ENCODE peak calls at places on chromosome 17, in nine cellular contexts. One of them, this sample, is unnamed.
A peak's percentile ranks its signal among the peaks of the same experiment; 100 is the strongest.

GRCh38 chr17:58219789-58220183 is 731 bp upstream of the MKS1 start:
- DNase-seq in choroid plexus epithelial cell: no peak
- DNase-seq in IMR-90: no peak
- DNase-seq in colonic mucosa: no peak
- DNase-seq in epithelial cell of proximal tubule: no peak
- DNase-seq in fibroblast of lung: no peak
- DNase-seq in mammary epithelial cell: peak; percentile 25
- DNase-seq in neural progenitor cell: no peak
- DNase-seq in A549: no peak
- DNase-seq in this sample: no peak

GRCh38 chr17:36459601-36460000 is 26.9 kb upstream of the ZNHIT3 start:
- DNase-seq in choroid plexus epithelial cell: no peak
- DNase-seq in IMR-90: no peak
- DNase-seq in colonic mucosa: no peak
- DNase-seq in epithelial cell of proximal tubule: no peak
- DNase-seq in fibroblast of lung: no peak
- DNase-seq in mammary epithelial cell: no peak
- DNase-seq in neural progenitor cell: no peak
- DNase-seq in A549: no peak
- DNase-seq in this sample: no peak

GRCh38 chr17:60315650-60316049 is 76.3 kb downstream of the USP32 start:
- DNase-seq in choroid plexus epithelial cell: peak; percentile 25
- DNase-seq in IMR-90: no peak
- DNase-seq in colonic mucosa: no peak
- DNase-seq in epithelial cell of proximal tubule: no peak
- DNase-seq in fibroblast of lung: no peak
- DNase-seq in mammary epithelial cell: no peak
- DNase-seq in neural progenitor cell: no peak
- DNase-seq in A549: peak; percentile 35
- DNase-seq in this sample: no peak

GRCh38 chr17:72884066-72884465 is 208.4 kb downstream of the SLC39A11 start:
- DNase-seq in choroid plexus epithelial cell: no peak
- DNase-seq in IMR-90: no peak
- DNase-seq in colonic mucosa: no peak
- DNase-seq in epithelial cell of proximal tubule: no peak
- DNase-seq in fibroblast of lung: no peak
- DNase-seq in mammary epithelial cell: no peak
- DNase-seq in neural progenitor cell: no peak
- DNase-seq in A549: no peak
- DNase-seq in this sample: no peak

GRCh38 chr17:45973943-45974859 is 24.8 kb upstream of the STH start:
- DNase-seq in choroid plexus epithelial cell: no peak
- DNase-seq in IMR-90: no peak
- DNase-seq in colonic mucosa: no peak
- DNase-seq in epithelial cell of proximal tubule: no peak
- DNase-seq in fibroblast of lung: no peak
- DNase-seq in mammary epithelial cell: no peak
- DNase-seq in neural progenitor cell: no peak
- DNase-seq in A549: no peak
- DNase-seq in this sample: no peak

GRCh38 chr17:17077101-17077500 is 34.8 kb downstream of the MPRIP start:
- DNase-seq in choroid plexus epithelial cell: no peak
- DNase-seq in IMR-90: no peak
- DNase-seq in colonic mucosa: no peak
- DNase-seq in epithelial cell of proximal tubule: no peak
- DNase-seq in fibroblast of lung: no peak
- DNase-seq in mammary epithelial cell: no peak
- DNase-seq in neural progenitor cell: no peak
- DNase-seq in A549: no peak
- DNase-seq in this sample: no peak

GRCh38 chr17:79905832-79906231 is 66.6 kb upstream of the CBX4 start:
- DNase-seq in choroid plexus epithelial cell: peak; percentile 21
- DNase-seq in IMR-90: no peak
- DNase-seq in colonic mucosa: no peak
- DNase-seq in epithelial cell of proximal tubule: no peak
- DNase-seq in fibroblast of lung: no peak
- DNase-seq in mammary epithelial cell: no peak
- DNase-seq in neural progenitor cell: no peak
- DNase-seq in A549: peak; percentile 75
- DNase-seq in this sample: no peak

GRCh38 chr17:8122923-8123694 is 797 bp downstream of the HES7 start:
- DNase-seq in choroid plexus epithelial cell: no peak
- DNase-seq in IMR-90: peak; percentile 27
- DNase-seq in colonic mucosa: peak; percentile 53
- DNase-seq in epithelial cell of proximal tubule: no peak
- DNase-seq in fibroblast of lung: peak; percentile 47
- DNase-seq in mammary epithelial cell: peak; percentile 42
- DNase-seq in neural progenitor cell: peak; percentile 59
- DNase-seq in A549: peak; percentile 52
- DNase-seq in this sample: no peak

GRCh38 chr17:521168-521525 is 168.5 kb upstream of the RPH3AL start:
- DNase-seq in choroid plexus epithelial cell: peak; percentile 47
- DNase-seq in IMR-90: peak; percentile 18
- DNase-seq in colonic mucosa: no peak
- DNase-seq in epithelial cell of proximal tubule: no peak
- DNase-seq in fibroblast of lung: peak; percentile 83
- DNase-seq in mammary epithelial cell: no peak
- DNase-seq in neural progenitor cell: no peak
- DNase-seq in A549: no peak
- DNase-seq in this sample: no peak

GRCh38 chr17:40323731-40324650 is 15.0 kb downstream of the RARA start:
- DNase-seq in choroid plexus epithelial cell: no peak
- DNase-seq in IMR-90: peak; percentile 44
- DNase-seq in colonic mucosa: peak; percentile 47
- DNase-seq in epithelial cell of proximal tubule: no peak
- DNase-seq in fibroblast of lung: peak; percentile 53
- DNase-seq in mammary epithelial cell: no peak
- DNase-seq in neural progenitor cell: no peak
- DNase-seq in A549: no peak
- DNase-seq in this sample: no peak

GRCh38 chr17:39402890-39403605 is 1.6 kb upstream of the FBXL20 start:
- DNase-seq in choroid plexus epithelial cell: no peak
- DNase-seq in IMR-90: no peak
- DNase-seq in colonic mucosa: no peak
- DNase-seq in epithelial cell of proximal tubule: no peak
- DNase-seq in fibroblast of lung: no peak
- DNase-seq in mammary epithelial cell: no peak
- DNase-seq in neural progenitor cell: no peak
- DNase-seq in A549: no peak
- DNase-seq in this sample: no peak

GRCh38 chr17:13429201-13429600 is 172.5 kb downstream of the HS3ST3A1 start:
- DNase-seq in choroid plexus epithelial cell: peak; percentile 73
- DNase-seq in IMR-90: peak; percentile 92
- DNase-seq in colonic mucosa: no peak
- DNase-seq in epithelial cell of proximal tubule: no peak
- DNase-seq in fibroblast of lung: peak; percentile 92
- DNase-seq in mammary epithelial cell: peak; percentile 14
- DNase-seq in neural progenitor cell: no peak
- DNase-seq in A549: no peak
- DNase-seq in this sample: peak; percentile 55

GRCh38 chr17:73591278-73592078 is 52.8 kb downstream of the SDK2 start:
- DNase-seq in choroid plexus epithelial cell: no peak
- DNase-seq in IMR-90: no peak
- DNase-seq in colonic mucosa: no peak
- DNase-seq in epithelial cell of proximal tubule: no peak
- DNase-seq in fibroblast of lung: no peak
- DNase-seq in mammary epithelial cell: no peak
- DNase-seq in neural progenitor cell: no peak
- DNase-seq in A549: no peak
- DNase-seq in this sample: no peak

GRCh38 chr17:76529224-76529642 is 8.3 kb downstream of the CYGB start:
- DNase-seq in choroid plexus epithelial cell: peak; percentile 78
- DNase-seq in IMR-90: peak; percentile 88
- DNase-seq in colonic mucosa: peak; percentile 71
- DNase-seq in epithelial cell of proximal tubule: no peak
- DNase-seq in fibroblast of lung: peak; percentile 69
- DNase-seq in mammary epithelial cell: peak; percentile 75
- DNase-seq in neural progenitor cell: no peak
- DNase-seq in A549: no peak
- DNase-seq in this sample: peak; percentile 88

GRCh38 chr17:76529643-76530488 is 7.6 kb downstream of the CYGB start:
- DNase-seq in choroid plexus epithelial cell: peak; percentile 77
- DNase-seq in IMR-90: peak; percentile 70
- DNase-seq in colonic mucosa: peak; percentile 68
- DNase-seq in epithelial cell of proximal tubule: no peak
- DNase-seq in fibroblast of lung: peak; percentile 36
- DNase-seq in mammary epithelial cell: peak; percentile 38
- DNase-seq in neural progenitor cell: peak; percentile 55
- DNase-seq in A549: no peak
- DNase-seq in this sample: peak; percentile 75

GRCh38 chr17:76528156-76528527 is 9.4 kb downstream of the CYGB start:
- DNase-seq in choroid plexus epithelial cell: no peak
- DNase-seq in IMR-90: peak; percentile 20
- DNase-seq in colonic mucosa: no peak
- DNase-seq in epithelial cell of proximal tubule: no peak
- DNase-seq in fibroblast of lung: no peak
- DNase-seq in mammary epithelial cell: no peak
- DNase-seq in neural progenitor cell: no peak
- DNase-seq in A549: no peak
- DNase-seq in this sample: no peak

GRCh38 chr17:76528528-76529223 is 8.8 kb downstream of the CYGB start:
- DNase-seq in choroid plexus epithelial cell: peak; percentile 44
- DNase-seq in IMR-90: peak; percentile 28
- DNase-seq in colonic mucosa: no peak
- DNase-seq in epithelial cell of proximal tubule: no peak
- DNase-seq in fibroblast of lung: no peak
- DNase-seq in mammary epithelial cell: no peak
- DNase-seq in neural progenitor cell: no peak
- DNase-seq in A549: no peak
- DNase-seq in this sample: no peak

DNA sequence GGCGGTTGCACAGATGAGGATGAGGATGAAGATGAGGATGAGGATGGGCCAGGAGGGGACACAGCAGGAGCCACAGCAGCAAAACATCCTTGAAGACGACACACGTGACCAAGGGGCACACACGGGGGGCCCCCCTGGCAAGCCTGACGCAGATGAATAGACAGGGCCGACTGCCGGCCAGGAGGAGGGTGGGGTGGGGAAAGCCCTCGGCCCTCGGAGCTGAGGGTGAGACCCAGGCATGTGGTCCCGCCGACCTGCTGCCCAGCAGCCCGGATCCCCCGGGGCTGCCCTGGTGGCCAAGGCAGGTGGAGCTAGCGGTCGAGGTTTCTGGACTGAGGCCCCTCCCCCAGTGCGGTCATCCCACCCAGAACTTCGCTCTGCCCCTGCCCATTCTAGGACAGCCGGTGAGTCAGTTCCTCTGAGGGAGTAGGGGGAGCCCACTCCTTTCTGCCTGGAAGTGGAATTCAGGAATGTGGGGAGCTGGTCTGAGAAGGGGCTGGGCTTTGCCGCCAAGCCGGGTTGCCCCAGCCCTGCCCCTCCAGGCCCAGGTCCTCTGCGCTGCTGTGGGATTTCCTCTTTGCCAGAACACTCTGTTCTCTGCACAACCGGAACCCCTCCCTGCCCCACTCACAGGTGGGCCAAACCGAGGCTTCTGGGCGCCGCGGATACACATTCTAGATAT is 9.9 kb downstream of the CYGB start:
- DNase-seq in choroid plexus epithelial cell: peak; percentile 82
- DNase-seq in IMR-90: peak; percentile 80
- DNase-seq in colonic mucosa: no peak
- DNase-seq in epithelial cell of proximal tubule: no peak
- DNase-seq in fibroblast of lung: peak; percentile 89
- DNase-seq in mammary epithelial cell: peak; percentile 62
- DNase-seq in neural progenitor cell: peak; percentile 62
- DNase-seq in A549: no peak
- DNase-seq in this sample: no peak
- TF ChIP-seq CTCF in choroid plexus epithelial cell: peak; percentile 28
- TF ChIP-seq CTCF in IMR-90: no peak
- TF ChIP-seq CTCF in colonic mucosa: no peak
- TF ChIP-seq CTCF in epithelial cell of proximal tubule: peak; percentile 8
- TF ChIP-seq CTCF in fibroblast of lung: peak; percentile 2
- TF ChIP-seq CTCF in mammary epithelial cell: no peak
- TF ChIP-seq CTCF in neural progenitor cell: no peak
- TF ChIP-seq CTCF in A549: no peak
- TF ChIP-seq CTCF in this sample: peak; percentile 2

DNA sequence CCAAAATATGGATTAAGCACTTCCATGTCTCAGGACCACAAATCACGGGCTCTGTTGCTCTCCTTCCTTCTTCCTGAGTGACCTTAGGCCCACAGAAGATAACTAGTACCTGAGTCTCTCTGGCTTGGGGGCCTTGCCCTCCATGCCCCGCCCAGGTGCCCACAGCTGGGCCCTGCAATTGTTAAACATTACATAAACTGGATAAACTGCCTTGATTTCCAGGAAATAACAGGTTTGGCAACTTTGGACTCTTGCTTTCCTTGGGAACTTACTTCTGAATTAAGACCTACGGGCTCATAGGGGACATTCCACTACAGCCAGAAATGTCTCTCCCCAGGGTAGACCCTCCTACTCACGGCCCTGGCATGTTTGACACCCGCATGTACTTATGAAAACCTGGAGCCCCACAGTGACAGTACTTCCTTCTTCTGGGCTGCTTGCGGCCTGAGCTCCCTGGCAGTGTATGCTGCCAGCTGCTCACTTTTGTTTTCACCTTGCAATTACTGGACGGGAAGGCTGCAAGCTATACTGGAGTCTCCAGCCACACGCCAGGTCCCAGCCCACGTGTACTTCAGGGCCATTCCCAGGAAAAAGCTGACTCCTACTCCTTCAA is 2.3 kb upstream of the UBALD2 start:
- DNase-seq in choroid plexus epithelial cell: no peak
- DNase-seq in IMR-90: no peak
- DNase-seq in colonic mucosa: peak; percentile 82
- DNase-seq in epithelial cell of proximal tubule: no peak
- DNase-seq in fibroblast of lung: peak; percentile 46
- DNase-seq in mammary epithelial cell: peak; percentile 44
- DNase-seq in neural progenitor cell: no peak
- DNase-seq in A549: no peak
- DNase-seq in this sample: no peak
- H3K4me3 ChIP-seq in choroid plexus epithelial cell: no peak overlapping the region
- H3K4me3 ChIP-seq in IMR-90: no peak overlapping the region
- H3K4me3 ChIP-seq in colonic mucosa: peak overlapping the region; percentile 4
- H3K4me3 ChIP-seq in epithelial cell of proximal tubule: no peak overlapping the region
- H3K4me3 ChIP-seq in fibroblast of lung: no peak overlapping the region
- H3K4me3 ChIP-seq in mammary epithelial cell: no peak overlapping the region
- H3K4me3 ChIP-seq in neural progenitor cell: no peak overlapping the region
- H3K4me3 ChIP-seq in A549: no peak overlapping the region
- H3K4me3 ChIP-seq in this sample: no peak overlapping the region

GRCh38 chr17:69919789-69920188 is 155.2 kb upstream of the KCNJ16 start:
- DNase-seq in choroid plexus epithelial cell: no peak
- DNase-seq in IMR-90: no peak
- DNase-seq in colonic mucosa: no peak
- DNase-seq in epithelial cell of proximal tubule: no peak
- DNase-seq in fibroblast of lung: no peak
- DNase-seq in mammary epithelial cell: no peak
- DNase-seq in neural progenitor cell: no peak
- DNase-seq in A549: no peak
- DNase-seq in this sample: no peak
- TF ChIP-seq CTCF in choroid plexus epithelial cell: no peak
- TF ChIP-seq CTCF in IMR-90: no peak
- TF ChIP-seq CTCF in colonic mucosa: no peak
- TF ChIP-seq CTCF in epithelial cell of proximal tubule: no peak
- TF ChIP-seq CTCF in fibroblast of lung: no peak
- TF ChIP-seq CTCF in mammary epithelial cell: no peak
- TF ChIP-seq CTCF in neural progenitor cell: no peak
- TF ChIP-seq CTCF in A549: no peak
- TF ChIP-seq CTCF in this sample: no peak

DNA sequence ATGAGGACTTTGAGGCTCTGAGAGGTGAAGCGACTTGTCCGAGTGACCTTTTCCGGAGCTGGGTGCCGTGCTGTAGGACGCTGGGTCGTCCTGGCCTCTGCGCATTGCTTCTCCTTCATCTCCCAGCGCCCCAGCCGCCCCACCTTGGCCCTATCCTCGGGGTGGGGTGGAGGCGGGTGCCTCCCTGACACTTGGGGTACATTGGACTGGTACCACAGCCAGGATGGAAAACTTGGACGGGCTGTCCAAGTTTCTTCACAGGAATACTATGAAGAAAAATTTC is 147.9 kb downstream of the SPECC1 start:
- DNase-seq in choroid plexus epithelial cell: no peak
- DNase-seq in IMR-90: no peak
- DNase-seq in colonic mucosa: no peak
- DNase-seq in epithelial cell of proximal tubule: no peak
- DNase-seq in fibroblast of lung: no peak
- DNase-seq in mammary epithelial cell: no peak
- DNase-seq in neural progenitor cell: peak; percentile 21
- DNase-seq in A549: no peak
- DNase-seq in this sample: no peak
- H3K4me3 ChIP-seq in choroid plexus epithelial cell: peak overlapping the region; percentile 77
- H3K4me3 ChIP-seq in IMR-90: peak overlapping the region; percentile 97
- H3K4me3 ChIP-seq in colonic mucosa: peak overlapping the region; percentile 74
- H3K4me3 ChIP-seq in epithelial cell of proximal tubule: peak overlapping the region; percentile 85
- H3K4me3 ChIP-seq in fibroblast of lung: peak overlapping the region; percentile 61
- H3K4me3 ChIP-seq in mammary epithelial cell: peak overlapping the region; percentile 73
- H3K4me3 ChIP-seq in neural progenitor cell: peak overlapping the region; percentile 79
- H3K4me3 ChIP-seq in A549: peak overlapping the region; percentile 69
- H3K4me3 ChIP-seq in this sample: peak overlapping the region; percentile 54